ENCODE peak calls at places on chromosomes 16 and 17, in four cellular contexts. N is ovary, Q is tibial nerve, M is IMR-90. C is an unnamed sample.

GRCh38 chr16:82016964-82017363 is 5.7 kb upstream of the SDR42E1 start:
- DNase-seq in N (no peak), Q (no peak), M (no peak), C (no peak)

GRCh38 chr16:3248596-3248995 is 7.8 kb downstream of the MEFV start:
- DNase-seq in N (no peak), Q (no peak), M (no peak), C (no peak)

GRCh38 chr16:67170168-67170947 is at the start of gene NOL3:
- DNase-seq in N (peak), Q (peak), M (peak), C (peak)

GRCh38 chr17:64382184-64382583 is 8.5 kb downstream of the PECAM1 start:
- DNase-seq in N (no peak), Q (no peak), M (no peak), C (no peak)

GRCh38 chr16:85986931-85987749 is 88.2 kb downstream of the IRF8 start:
- DNase-seq in N (no peak), Q (no peak), M (no peak), C (peak)

GRCh38 chr16:9151597-9151996 is 60.2 kb downstream of the HAPSTR1 start:
- DNase-seq in N (no peak), Q (no peak), M (peak), C (no peak)

GRCh38 chr17:13128676-13129075 is 110.8 kb upstream of the ELAC2 start:
- DNase-seq in N (no peak), Q (no peak), M (no peak), C (no peak)

GRCh38 chr17:75830168-75831031 is 13.8 kb downstream of the UNC13D start:
- DNase-seq in N (no peak), Q (no peak), M (no peak), C (no peak)

GRCh38 chr17:50817142-50817751 is 18.1 kb upstream of the WFIKKN2 start:
- DNase-seq in N (peak), Q (no peak), M (no peak), C (peak)

GRCh38 chr16:2194852-2195315 is 1.5 kb downstream of the CASKIN1 start:
- DNase-seq in N (no peak), Q (no peak), M (peak), C (peak)

GRCh38 chr16:87384162-87384999 is 805 bp upstream of the FBXO31 start:
- DNase-seq in N (no peak), Q (no peak), M (no peak), C (peak)

GRCh38 chr16:19690196-19690595 is 27.8 kb downstream of the KNOP1 start:
- DNase-seq in N (no peak), Q (no peak), M (no peak), C (no peak)

GRCh38 chr17:67082110-67082509 is 37.8 kb downstream of the CACNG1 start:
- DNase-seq in N (no peak), Q (no peak), M (no peak), C (no peak)

GRCh38 chr16:86886651-86887050 is 308.3 kb downstream of the FOXL1 start:
- DNase-seq in N (no peak), Q (no peak), M (peak), C (no peak)

GRCh38 chr17:64183815-64184397 is 54.0 kb upstream of the ERN1 start:
- DNase-seq in N (no peak), Q (no peak), M (peak), C (no peak)

GRCh38 chr16:24539850-24540484 is 601 bp downstream of the RBBP6 start:
- DNase-seq in N (peak), Q (peak), M (peak), C (peak)

GRCh38 chr17:65559483-65559801 is 2.0 kb downstream of the AXIN2 start:
- DNase-seq in N (no peak), Q (no peak), M (no peak), C (no peak)

GRCh38 chr17:5943991-5944390 is 126.2 kb upstream of the WSCD1 start:
- DNase-seq in N (no peak), Q (no peak), M (no peak), C (no peak)

GRCh38 chr16:48014349-48015135 is 141.3 kb downstream of the ABCC12 start:
- DNase-seq in N (no peak), Q (no peak), M (peak), C (no peak)

GRCh38 chr17:9512323-9513168 is 63.1 kb downstream of the STX8 start:
- DNase-seq in N (no peak), Q (no peak), M (peak), C (no peak)

GRCh38 chr16:2513405-2514332 is at the start of gene ATP6V0C:
- DNase-seq in N (peak), Q (peak), M (peak), C (peak)

GRCh38 chr17:29574732-29575510 is 6.4 kb downstream of the TP53I13 start:
- DNase-seq in N (no peak), Q (no peak), M (no peak), C (no peak)

GRCh38 chr17:21252875-21253645 is at the start of gene NATD1:
- DNase-seq in N (peak), Q (peak), M (peak), C (peak)

GRCh38 chr16:84279871-84280270 is 14.8 kb upstream of the WFDC1 start:
- DNase-seq in N (no peak), Q (no peak), M (no peak), C (no peak)

GRCh38 chr16:5323284-5323683 is 225.7 kb upstream of the EEF2KMT start:
- DNase-seq in N (no peak), Q (no peak), M (no peak), C (no peak)

GRCh38 chr17:74663566-74663965 is 40.0 kb upstream of the CD300E start:
- DNase-seq in N (no peak), Q (no peak), M (no peak), C (no peak)

GRCh38 chr17:9725575-9725974 is 65.8 kb downstream of the DHRS7C start:
- DNase-seq in N (no peak), Q (no peak), M (no peak), C (no peak)

GRCh38 chr17:69050999-69051775 is 9.5 kb downstream of the ABCA9 start:
- DNase-seq in N (no peak), Q (no peak), M (peak), C (no peak)

GRCh38 chr17:2087597-2088211 is 32.8 kb downstream of the HIC1 start:
- DNase-seq in N (no peak), Q (no peak), M (peak), C (no peak)

GRCh38 chr17:28097254-28097653 is 54.8 kb downstream of the NLK start:
- DNase-seq in N (no peak), Q (no peak), M (no peak), C (no peak)

GRCh38 chr17:7548585-7549400 is at the start of gene TNFSF12:
- DNase-seq in N (peak), Q (peak), M (peak), C (peak)

GRCh38 chr17:5665164-5665563 is 80.9 kb upstream of the NLRP1 start:
- DNase-seq in N (peak), Q (no peak), M (no peak), C (no peak)

GRCh38 chr17:32269377-32269776 is 3.7 kb downstream of the RHBDL3 start:
- DNase-seq in N (no peak), Q (no peak), M (no peak), C (no peak)

GRCh38 chr16:85437161-85438052 is 175.7 kb upstream of the GSE1 start:
- DNase-seq in N (peak), Q (no peak), M (no peak), C (no peak)

GRCh38 chr17:63475491-63476412 is 1.1 kb upstream of the ACE start:
- DNase-seq in N (no peak), Q (no peak), M (peak), C (no peak)

GRCh38 chr17:44191941-44192496 is 5.2 kb downstream of the TMUB2 start:
- DNase-seq in N (no peak), Q (no peak), M (no peak), C (no peak)
- TF ChIP-seq POLR2A in N (no peak), Q (no peak), M (no peak), C (no peak)

GRCh38 chr17:17351356-17351891 is 48.3 kb downstream of the NT5M start:
- DNase-seq in N (peak), Q (no peak), M (no peak), C (no peak)

GRCh38 chr17:17353625-17354484 is 50.7 kb downstream of the NT5M start:
- DNase-seq in N (peak), Q (no peak), M (no peak), C (no peak)

GRCh38 chr17:17350491-17351355 is 47.5 kb downstream of the NT5M start:
- DNase-seq in N (no peak), Q (no peak), M (peak), C (no peak)

GRCh38 chr17:17352836-17353624 is 49.9 kb downstream of the NT5M start:
- DNase-seq in N (no peak), Q (no peak), M (no peak), C (no peak)

GRCh38 chr17:17351901-17352781 is 49.0 kb downstream of the NT5M start:
- DNase-seq in N (peak), Q (no peak), M (peak), C (peak)
- TF ChIP-seq POLR2A in N (no peak), Q (no peak), M (peak), C (no peak)

GRCh38 chr16:88784074-88784855 is 755 bp downstream of the PIEZO1 start:
- DNase-seq in N (peak), Q (peak), M (peak), C (peak)
- TF ChIP-seq POLR2A in N (no peak), Q (no peak), M (no peak), C (no peak)

GRCh38 chr17:35089846-35090193 is 26.3 kb upstream of the RFFL start:
- DNase-seq in N (no peak), Q (no peak), M (peak), C (no peak)

GRCh38 chr17:35086931-35087573 is 23.5 kb upstream of the RFFL start:
- DNase-seq in N (no peak), Q (no peak), M (no peak), C (peak)

GRCh38 chr17:35087731-35088646 is 24.5 kb upstream of the RFFL start:
- DNase-seq in N (peak), Q (no peak), M (peak), C (peak)

GRCh38 chr17:35088647-35088910 is 25.1 kb upstream of the RFFL start:
- DNase-seq in N (no peak), Q (no peak), M (no peak), C (peak)

GRCh38 chr17:35088911-35089845 is 25.7 kb upstream of the RFFL start:
- DNase-seq in N (peak), Q (peak), M (peak), C (peak)
- TF ChIP-seq POLR2A in N (peak), Q (peak), M (no peak), C (peak)

DNA sequence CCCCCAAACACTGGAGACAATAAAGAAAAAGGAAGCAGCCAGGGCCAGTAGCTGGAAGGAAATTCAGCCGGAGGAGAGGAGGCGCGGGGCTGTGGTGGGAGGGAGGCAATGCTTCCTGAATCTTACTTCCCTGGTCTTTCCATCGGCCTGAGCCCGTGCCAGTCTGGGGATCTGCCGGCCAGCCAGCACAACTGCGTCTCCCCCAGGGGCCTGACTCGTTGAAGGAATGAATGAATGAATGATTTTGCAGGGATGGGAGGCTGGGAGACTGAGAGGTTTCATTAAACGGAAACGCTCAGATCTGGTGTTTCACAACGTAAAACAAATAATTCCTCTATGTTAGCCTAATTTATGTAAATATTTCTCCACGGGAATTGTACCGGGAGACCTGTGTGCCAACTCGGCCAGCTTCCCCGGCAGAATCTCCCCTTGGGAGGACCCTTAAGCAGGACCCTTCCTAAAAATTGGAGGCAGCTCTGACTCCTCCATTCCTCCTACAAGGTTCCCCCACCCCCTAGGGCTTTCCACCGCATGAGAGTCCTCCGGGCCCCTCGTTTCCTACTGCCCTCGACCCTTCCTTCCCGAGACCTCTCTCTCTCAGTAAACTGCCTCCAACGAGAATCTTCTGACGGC is 1.3 kb upstream of the BAIAP2 start:
- DNase-seq in N (no peak), Q (no peak), M (no peak), C (no peak)
- TF ChIP-seq POLR2A in N (no peak), Q (no peak), M (no peak), C (no peak)

DNA sequence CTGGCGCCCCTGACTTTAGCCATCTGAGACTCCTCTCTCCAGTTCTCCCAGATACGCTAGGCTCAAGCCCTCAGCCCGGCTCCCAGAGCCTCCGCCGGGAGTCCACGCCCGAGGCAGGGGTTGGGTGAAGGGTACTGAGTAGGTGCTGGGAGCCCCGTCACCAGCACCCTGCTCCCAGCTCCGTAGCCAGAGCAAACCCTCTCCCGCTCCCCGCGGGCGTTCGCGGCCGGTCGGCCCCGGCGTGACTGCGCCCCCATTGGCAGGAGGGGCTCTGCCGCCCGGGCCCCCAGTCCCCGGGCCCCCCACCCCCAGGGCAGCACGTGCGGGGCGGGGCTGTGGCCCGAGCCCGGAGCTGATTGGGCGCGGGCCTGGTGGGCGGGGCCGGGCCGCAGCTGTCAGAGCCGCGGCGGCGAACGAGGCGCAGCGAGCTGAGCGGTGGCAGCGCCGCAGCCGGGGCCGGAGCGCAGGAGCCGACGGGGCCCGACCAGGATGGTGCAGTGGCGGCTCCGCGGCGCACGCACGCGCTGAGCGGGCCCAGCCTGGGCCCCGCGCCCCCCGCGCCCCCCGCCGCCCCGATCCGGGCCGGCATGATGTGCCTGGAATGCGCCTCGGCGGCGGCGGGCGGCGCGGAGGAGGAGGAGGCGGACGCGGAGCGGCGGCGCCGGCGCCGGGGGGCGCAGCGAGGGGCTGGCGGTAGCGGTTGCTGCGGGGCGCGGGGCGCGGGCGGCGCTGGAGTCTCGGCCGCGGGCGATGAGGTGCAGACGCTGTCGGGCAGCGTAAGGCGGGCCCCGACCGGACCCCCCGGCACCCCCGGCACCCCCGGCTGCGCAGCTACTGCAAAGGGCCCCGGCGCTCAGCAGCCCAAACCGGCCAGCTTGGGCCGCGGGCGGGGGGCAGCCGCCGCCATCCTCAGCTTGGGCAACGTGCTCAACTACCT is at the start of gene SPNS2:
- DNase-seq in N (peak), Q (no peak), M (peak), C (peak)
- TF ChIP-seq POLR2A in N (no peak), Q (no peak), M (no peak), C (no peak)

C was measured in erythroblast.